ENCODE peak calls at places on chromosomes 6 and 20, in seven cellular contexts. Q, S, W, E, R, V and F are unnamed samples.

GRCh38 chr6:74577619-74578018 is 628.2 kb downstream of the COL12A1 start:
- DNase-seq in Q (no peak), E (no peak), W (no peak), R (no peak), V (no peak), S (no peak), F (no peak)

GRCh38 chr6:54860739-54861138 is 14.2 kb downstream of the FAM83B start:
- DNase-seq in Q (no peak), V (no peak), W (no peak), S (peak; percentile 17), E (peak; percentile 69), R (no peak), F (no peak)

GRCh38 chr20:5734559-5735137 is 15.6 kb upstream of the SHLD1 start:
- DNase-seq in S (no peak), V (no peak), Q (no peak), E (no peak), W (no peak), R (no peak), F (no peak)

GRCh38 chr6:164097056-164097455 is 682.5 kb downstream of the QKI start:
- DNase-seq in R (no peak), S (no peak), Q (no peak), E (no peak), W (no peak), V (no peak), F (no peak)

GRCh38 chr20:61285152-61285645 is 33.1 kb downstream of the CDH4 start:
- DNase-seq in Q (no peak), R (no peak), W (no peak), E (no peak), V (no peak), S (no peak), F (no peak)

GRCh38 chr20:46229478-46229877 is 78.8 kb downstream of the CDH22 start:
- DNase-seq in W (no peak), V (no peak), S (no peak), Q (no peak), E (no peak), R (no peak), F (no peak)

GRCh38 chr6:14092861-14093789 is 24.4 kb upstream of the CD83 start:
- DNase-seq in W (no peak), S (no peak), E (no peak), Q (peak; percentile 35), V (no peak), R (no peak), F (no peak)

GRCh38 chr6:10837692-10837996 is 695 bp downstream of the MAK start:
- DNase-seq in E (no peak), R (no peak), V (no peak), S (no peak), Q (no peak), W (no peak), F (no peak)

GRCh38 chr6:53581161-53581560 is 36.3 kb upstream of the GCLC start:
- DNase-seq in S (no peak), E (no peak), V (no peak), W (no peak), R (no peak), Q (peak; percentile 35), F (no peak)

GRCh38 chr6:75291331-75291730 is 6.7 kb upstream of the TMEM30A start:
- DNase-seq in S (no peak), V (no peak), Q (no peak), E (no peak), R (no peak), W (no peak), F (no peak)

GRCh38 chr6:156427345-156427744 is 349.8 kb upstream of the ARID1B start:
- DNase-seq in E (peak; percentile 95), S (peak; percentile 74), V (peak; percentile 42), R (peak; percentile 19), Q (no peak), W (no peak), F (no peak)

GRCh38 chr20:44644384-44645131 is 6.9 kb downstream of the ADA start:
- DNase-seq in Q (no peak), V (no peak), W (peak; percentile 21), S (no peak), R (no peak), E (no peak), F (peak; percentile 29)